ENCODE peak calls at places on chromosomes 16 and 17, in seven cellular contexts. N, H, Z, S, U, V and G are unnamed samples.

GRCh38 chr16:30997000-30997886 is 12.2 kb downstream of the HSD3B7 start:
- DNase-seq in N (peak; percentile 56), V (peak; percentile 63), Z (peak; percentile 95), U (peak; percentile 29), S (no peak), H (peak; percentile 92), G (peak; percentile 84)

GRCh38 chr17:79627184-79627765 is 16.4 kb upstream of the RBFOX3 start:
- DNase-seq in H (peak; percentile 30), V (no peak), U (no peak), Z (peak; percentile 54), S (no peak), N (no peak), G (peak; percentile 55)

GRCh38 chr17:29401237-29401636 is 11.1 kb downstream of the TAOK1 start:
- DNase-seq in H (no peak), N (no peak), S (no peak), V (no peak), U (no peak), Z (no peak), G (no peak)

GRCh38 chr16:12496181-12496580 is 307.5 kb downstream of the CPPED1 start:
- DNase-seq in H (no peak), S (no peak), Z (peak; percentile 51), U (no peak), V (no peak), N (no peak), G (no peak)

GRCh38 chr16:23014592-23014991 is 134.7 kb downstream of the USP31 start:
- DNase-seq in H (no peak), S (no peak), V (peak; percentile 19), Z (no peak), N (no peak), U (no peak), G (no peak)

GRCh38 chr17:78526231-78527025 is 50.8 kb downstream of the DNAH17 start:
- DNase-seq in Z (no peak), S (no peak), V (no peak), N (no peak), U (no peak), H (no peak), G (no peak)

GRCh38 chr17:15398291-15398690 is 56.9 kb upstream of the TEKT3 start:
- DNase-seq in H (no peak), U (no peak), Z (no peak), N (peak; percentile 13), S (no peak), V (peak; percentile 55), G (no peak)

GRCh38 chr17:82772026-82772425 is 20.2 kb downstream of the TBCD start:
- DNase-seq in S (no peak), N (no peak), Z (no peak), H (no peak), U (no peak), V (no peak), G (no peak)

GRCh38 chr17:59766486-59766885 is 59.0 kb downstream of the VMP1 start:
- DNase-seq in Z (no peak), N (no peak), H (no peak), U (no peak), S (no peak), V (no peak), G (no peak)

GRCh38 chr17:77441130-77441920 is 300.6 kb downstream of the SEC14L1 start:
- DNase-seq in U (no peak), V (no peak), Z (no peak), H (peak; percentile 81), S (no peak), N (no peak), G (no peak)

GRCh38 chr16:7405166-7405565 is 72.5 kb downstream of the RBFOX1 start:
- DNase-seq in H (no peak), S (no peak), V (no peak), U (peak; percentile 10), Z (no peak), N (no peak), G (no peak)

GRCh38 chr16:87626905-87627304 is 24.6 kb downstream of the JPH3 start:
- DNase-seq in U (no peak), N (no peak), S (no peak), H (no peak), V (no peak), Z (no peak), G (no peak)

GRCh38 chr17:9291912-9292562 is 270.7 kb downstream of the NTN1 start:
- DNase-seq in V (peak; percentile 70), H (peak; percentile 48), N (no peak), S (no peak), U (no peak), Z (no peak), G (no peak)

GRCh38 chr16:77541131-77541530 is 106.3 kb upstream of the ADAMTS18 start:
- DNase-seq in S (no peak), U (no peak), Z (no peak), V (no peak), H (no peak), N (no peak), G (no peak)

GRCh38 chr16:69160192-69160591 is 26.8 kb upstream of the SNTB2 start:
- DNase-seq in S (no peak), H (no peak), Z (no peak), U (no peak), N (no peak), V (no peak), G (no peak)

GRCh38 chr17:42180922-42181850 is at the start of gene KCNH4:
- DNase-seq in V (peak; percentile 88), H (peak; percentile 91), Z (peak; percentile 91), N (no peak), S (no peak), U (peak; percentile 78), G (no peak)

GRCh38 chr17:13544755-13545154 is 57.0 kb downstream of the HS3ST3A1 start:
- DNase-seq in S (no peak), U (no peak), Z (no peak), N (no peak), V (no peak), H (no peak), G (no peak)

GRCh38 chr16:75433732-75434413 is 570 bp upstream of the CFDP1 start:
- DNase-seq in H (peak; percentile 85), S (peak; percentile 57), Z (no peak), V (peak; percentile 98), U (peak; percentile 62), N (peak; percentile 65), G (peak; percentile 87)

GRCh38 chr16:66135376-66135775 is 231.1 kb upstream of the CDH5 start:
- DNase-seq in U (no peak), N (no peak), H (no peak), Z (peak; percentile 83), S (no peak), V (no peak), G (peak; percentile 78)

GRCh38 chr17:39083270-39083669 is 68.2 kb downstream of the PLXDC1 start:
- DNase-seq in H (no peak), V (no peak), S (no peak), U (no peak), Z (no peak), N (no peak), G (no peak)

GRCh38 chr16:12881771-12882170 is 19.6 kb upstream of the SHISA9 start:
- DNase-seq in U (no peak), Z (no peak), H (no peak), N (no peak), V (no peak), S (no peak), G (no peak)